ENCODE peak calls at places on chromosomes 13 and 19, in ten cellular contexts. S is memory B cell; Z is left ventricle myocardium inferior; T is ureter; W is dermis microvascular lymphatic vessel endothelial cell; B is fibroblast of the conjunctiva; U is activated CD4-positive, alpha-beta T cell treated with anti-CD3 and anti-CD28 coated beads, Interleukin-2, amount 50 U/mL, for 4 hours; G is MCF 10A; V is NCI-H1694 treated with DMSO at 0.1 percent for 48 hours; M is activated T-helper 2 cell treated with anti-CD3 and anti-CD28 coated beads, Interferon-gamma antibody, Interleukin-2, Interleukin-4, amounts not matched to agents 10 μg/mL and 5 μg/mL and 100 μg/mL, durations not matched to agents 14 hours and 24 hours and 36 hours. I is an unnamed sample.

GRCh38 chr19:763869-764268 is 13.0 kb downstream of the MISP start:
- DNase-seq in S (no peak), Z (no peak), T (no peak), W (no peak), B (no peak), U (no peak), G (no peak), V (no peak), M (no peak), I (no peak)

GRCh38 chr13:29496241-29496712 is 99.2 kb downstream of the SLC7A1 start:
- DNase-seq in S (peak), Z (peak), T (no peak), W (no peak), B (no peak), U (no peak), G (peak), V (no peak), M (no peak), I (peak)

GRCh38 chr13:29706923-29707322 is 111.4 kb upstream of the SLC7A1 start:
- DNase-seq in S (no peak), Z (no peak), T (no peak), W (no peak), B (no peak), U (no peak), G (no peak), V (no peak), M (no peak), I (no peak)

GRCh38 chr19:45809643-45810159 is 5.4 kb downstream of the RSPH6A start:
- DNase-seq in S (no peak), Z (no peak), T (no peak), W (no peak), B (peak), U (no peak), G (peak), V (no peak), M (no peak), I (no peak)

GRCh38 chr13:113437408-113438010 is 15.8 kb downstream of the ADPRHL1 start:
- DNase-seq in S (no peak), Z (no peak), T (no peak), W (no peak), B (no peak), U (no peak), G (no peak), V (no peak), M (no peak), I (no peak)

GRCh38 chr13:37944476-37945442 is 75.2 kb upstream of the TRPC4 start:
- DNase-seq in S (no peak), Z (no peak), T (no peak), W (no peak), B (no peak), U (no peak), G (no peak), V (no peak), M (no peak), I (no peak)

GRCh38 chr19:5466814-5467291 is 11.6 kb downstream of the ZNRF4 start:
- DNase-seq in S (no peak), Z (peak), T (peak), W (no peak), B (no peak), U (no peak), G (peak), V (peak), M (no peak), I (no peak)

GRCh38 chr19:28444371-28444770 is 768.6 kb downstream of the UQCRFS1 start:
- DNase-seq in S (no peak), Z (no peak), T (no peak), W (no peak), B (no peak), U (no peak), G (no peak), V (peak), M (no peak), I (no peak)

GRCh38 chr13:48222358-48223015 is 10.5 kb upstream of the ITM2B start:
- DNase-seq in S (no peak), Z (peak), T (no peak), W (no peak), B (no peak), U (no peak), G (peak), V (no peak), M (no peak), I (no peak)

GRCh38 chr13:110343241-110343865 is 36.3 kb downstream of the COL4A2 start:
- DNase-seq in S (no peak), Z (no peak), T (no peak), W (no peak), B (no peak), U (no peak), G (peak), V (no peak), M (no peak), I (no peak)

GRCh38 chr13:113659337-113659736 is 1.3 kb upstream of the ATP4B start:
- DNase-seq in S (no peak), Z (no peak), T (no peak), W (no peak), B (no peak), U (no peak), G (no peak), V (no peak), M (no peak), I (no peak)

GRCh38 chr19:41935781-41936415 is 7.6 kb upstream of the ERFL start:
- DNase-seq in S (no peak), Z (no peak), T (no peak), W (no peak), B (no peak), U (no peak), G (no peak), V (no peak), M (no peak), I (no peak)

GRCh38 chr13:33610471-33611015 is 207.4 kb upstream of the RFC3 start:
- DNase-seq in S (no peak), Z (peak), T (no peak), W (peak), B (no peak), U (peak), G (no peak), V (no peak), M (peak), I (no peak)

GRCh38 chr19:17136026-17136425 is 60.4 kb downstream of the MYO9B start:
- DNase-seq in S (no peak), Z (no peak), T (no peak), W (no peak), B (no peak), U (no peak), G (no peak), V (no peak), M (no peak), I (no peak)

GRCh38 chr19:49465371-49465770 is 8.6 kb upstream of the FLT3LG start:
- DNase-seq in S (no peak), Z (no peak), T (no peak), W (no peak), B (no peak), U (no peak), G (no peak), V (no peak), M (no peak), I (no peak)

GRCh38 chr13:97306646-97307045 is 84.5 kb downstream of the MBNL2 start:
- DNase-seq in S (no peak), Z (no peak), T (no peak), W (no peak), B (peak), U (no peak), G (no peak), V (no peak), M (no peak), I (no peak)

GRCh38 chr19:55956431-55956830 is 8.8 kb downstream of the NLRP8 start:
- DNase-seq in S (no peak), Z (no peak), T (no peak), W (no peak), B (no peak), U (no peak), G (no peak), V (no peak), M (no peak), I (no peak)

GRCh38 chr13:98476538-98476966 is 100.4 kb downstream of the STK24 start:
- DNase-seq in S (peak), Z (peak), T (peak), W (no peak), B (peak), U (peak), G (peak), V (no peak), M (peak), I (peak)

GRCh38 chr13:66312312-66313087 is 917.6 kb downstream of the PCDH9 start:
- DNase-seq in S (no peak), Z (no peak), T (peak), W (no peak), B (peak), U (no peak), G (peak), V (peak), M (no peak), I (no peak)

GRCh38 chr19:13959962-13960862 is 7.9 kb downstream of the DCAF15 start:
- DNase-seq in S (no peak), Z (no peak), T (no peak), W (no peak), B (no peak), U (no peak), G (no peak), V (no peak), M (no peak), I (peak)